ENCODE peak calls at places on chromosome 16, in nine cellular contexts. F, W, X, Z, N, Q, Y, J and P are unnamed samples.

GRCh38 chr16:10114411-10114810 is 67.8 kb downstream of the GRIN2A start:
- DNase-seq in Q (no peak), X (no peak), Z (no peak), N (peak), F (no peak), W (peak), J (peak), Y (no peak), P (no peak)

GRCh38 chr16:56288019-56288418 is 96.7 kb downstream of the GNAO1 start:
- DNase-seq in N (no peak), F (no peak), Z (no peak), W (no peak), Q (peak), X (no peak), Y (no peak), J (no peak), P (peak)

GRCh38 chr16:13697013-13697412 is 222.9 kb upstream of the ERCC4 start:
- DNase-seq in F (no peak), N (no peak), Z (no peak), Q (no peak), X (no peak), J (no peak), W (no peak), Y (no peak), P (no peak)

GRCh38 chr16:86975445-86975844 is 341.7 kb downstream of the C16orf95 start:
- DNase-seq in W (peak), J (peak), Z (no peak), N (peak), F (no peak), Q (no peak), Y (peak), X (no peak), P (peak)

GRCh38 chr16:89131783-89132182 is 38.1 kb downstream of the ACSF3 start:
- DNase-seq in X (no peak), F (no peak), N (no peak), J (peak), Q (no peak), Y (no peak), Z (no peak), W (no peak), P (peak)

GRCh38 chr16:25106567-25107465 is 4.7 kb upstream of the LCMT1 start:
- DNase-seq in F (peak), Z (peak), Q (peak), W (peak), Y (peak), J (peak), N (peak), X (peak), P (peak)

GRCh38 chr16:65274576-65274975 is 152.7 kb upstream of the CDH11 start:
- DNase-seq in Z (no peak), W (no peak), Y (no peak), X (no peak), Q (no peak), J (no peak), F (no peak), N (peak), P (no peak)

GRCh38 chr16:20385844-20386832 is 18.4 kb downstream of the PDILT start:
- DNase-seq in N (peak), W (peak), Q (peak), Y (peak), J (peak), X (peak), Z (peak), F (peak), P (peak)

GRCh38 chr16:86991679-86992078 is 325.5 kb downstream of the C16orf95 start:
- DNase-seq in Q (no peak), W (peak), X (no peak), J (no peak), F (no peak), Z (no peak), Y (no peak), N (peak), P (no peak)

GRCh38 chr16:67236551-67237395 is 9.8 kb downstream of the TMEM208 start:
- DNase-seq in Z (no peak), Y (peak), J (peak), Q (peak), N (peak), F (peak), X (no peak), W (peak), P (peak)

GRCh38 chr16:81445143-81445922 is 725 bp downstream of the CMIP start:
- DNase-seq in Z (no peak), N (no peak), W (peak), J (peak), X (no peak), F (no peak), Y (peak), Q (peak), P (peak)

GRCh38 chr16:29645699-29646187 is 17.3 kb upstream of the SPN start:
- DNase-seq in X (no peak), W (peak), J (peak), Z (no peak), Q (no peak), N (no peak), F (no peak), Y (no peak), P (no peak)

GRCh38 chr16:12319464-12320030 is 343.0 kb downstream of the SNX29 start:
- DNase-seq in N (no peak), Z (no peak), X (no peak), Y (no peak), F (no peak), J (no peak), Q (peak), W (peak), P (no peak)

GRCh38 chr16:68287276-68288251 is 23.2 kb downstream of the SLC7A6OS start:
- DNase-seq in J (peak), N (peak), Z (no peak), F (no peak), Q (no peak), W (peak), X (no peak), Y (no peak), P (no peak)

GRCh38 chr16:1924095-1924494 is 5.9 kb upstream of the HS3ST6 start:
- DNase-seq in X (no peak), Y (no peak), W (no peak), Z (no peak), N (no peak), Q (no peak), J (no peak), F (no peak), P (no peak)

GRCh38 chr16:68105611-68106010 is 20.4 kb downstream of the NFATC3 start:
- DNase-seq in X (no peak), N (no peak), Q (no peak), F (no peak), W (peak), Z (no peak), J (no peak), Y (no peak), P (no peak)

GRCh38 chr16:30187971-30188561 is 4.7 kb downstream of the CORO1A start:
- DNase-seq in J (peak), Z (no peak), W (no peak), N (no peak), Q (no peak), F (no peak), Y (no peak), X (no peak), P (no peak)

GRCh38 chr16:85910073-85910853 is 11.3 kb downstream of the IRF8 start:
- DNase-seq in F (no peak), Z (no peak), J (no peak), N (no peak), X (no peak), W (no peak), Y (no peak), Q (no peak), P (no peak)

GRCh38 chr16:20401475-20402016 is 3.0 kb downstream of the PDILT start:
- DNase-seq in Q (no peak), F (no peak), X (no peak), Y (peak), J (no peak), W (no peak), N (no peak), Z (no peak), P (no peak)

GRCh38 chr16:56620311-56620897 is 5.2 kb upstream of the MT1E start:
- DNase-seq in Z (no peak), Q (no peak), Y (no peak), F (no peak), X (no peak), N (no peak), J (no peak), W (no peak), P (no peak)

GRCh38 chr16:30728321-30728720 is 19.9 kb upstream of the PHKG2 start:
- DNase-seq in W (no peak), N (no peak), Z (no peak), X (no peak), J (no peak), F (no peak), Y (no peak), Q (no peak), P (no peak)

GRCh38 chr16:17301593-17302135 is 169.1 kb downstream of the XYLT1 start:
- DNase-seq in Z (no peak), Y (no peak), F (no peak), N (no peak), W (no peak), J (no peak), Q (no peak), X (no peak), P (no peak)

GRCh38 chr16:4682616-4683254 is 10.6 kb upstream of the NUDT16L1 start:
- DNase-seq in Q (no peak), Y (peak), Z (peak), N (peak), F (no peak), J (no peak), W (peak), X (no peak), P (peak)

GRCh38 chr16:84911490-84912216 is 91.9 kb downstream of the CRISPLD2 start:
- DNase-seq in J (no peak), Z (no peak), Q (no peak), N (no peak), Y (no peak), X (no peak), F (no peak), W (no peak), P (no peak)

GRCh38 chr16:72013888-72014538 is 5.5 kb downstream of the DHODH start:
- DNase-seq in X (no peak), Q (no peak), W (no peak), N (peak), F (no peak), J (no peak), Z (no peak), Y (peak), P (no peak)

GRCh38 chr16:86090461-86091170 is 191.7 kb downstream of the IRF8 start:
- DNase-seq in Y (no peak), N (no peak), Q (no peak), Z (no peak), J (no peak), F (no peak), W (no peak), X (no peak), P (peak)

GRCh38 chr16:57025941-57026777 is 36.8 kb downstream of the NLRC5 start:
- DNase-seq in Z (no peak), Y (no peak), J (no peak), F (no peak), W (no peak), N (no peak), X (no peak), Q (no peak), P (no peak)

GRCh38 chr16:50548659-50549560 is 714 bp downstream of the NKD1 start:
- DNase-seq in X (no peak), F (no peak), Q (peak), Z (no peak), N (no peak), J (no peak), Y (peak), W (peak), P (no peak)

GRCh38 chr16:13039526-13039925 is 138.1 kb downstream of the SHISA9 start:
- DNase-seq in Z (no peak), W (no peak), Q (no peak), N (no peak), X (no peak), Y (no peak), F (no peak), J (no peak), P (no peak)

GRCh38 chr16:81514041-81514559 is 69.5 kb downstream of the CMIP start:
- DNase-seq in N (no peak), Q (no peak), J (peak), F (no peak), Y (no peak), W (no peak), X (no peak), Z (no peak), P (no peak)

GRCh38 chr16:56938664-56939513 is 6.9 kb downstream of the HERPUD1 start:
- DNase-seq in X (no peak), W (peak), F (no peak), Y (no peak), Z (no peak), Q (no peak), J (no peak), N (no peak), P (no peak)

GRCh38 chr16:70693231-70693671 is 7.4 kb upstream of the MTSS2 start:
- DNase-seq in Y (no peak), X (no peak), W (no peak), Z (no peak), F (no peak), Q (no peak), J (no peak), N (no peak), P (no peak)

GRCh38 chr16:6382787-6383515 is 949.7 kb upstream of the RBFOX1 start:
- DNase-seq in Z (no peak), W (no peak), Q (no peak), X (no peak), F (no peak), Y (no peak), J (no peak), N (no peak), P (no peak)

GRCh38 chr16:523097-523741 is 4.3 kb upstream of the CAPN15 start:
- DNase-seq in X (no peak), Z (no peak), Y (no peak), Q (no peak), F (no peak), N (no peak), W (no peak), J (no peak), P (no peak)

GRCh38 chr16:81526935-81527334 is 82.3 kb downstream of the CMIP start:
- DNase-seq in N (peak), Q (no peak), Y (no peak), F (no peak), J (peak), X (peak), W (no peak), Z (no peak), P (no peak)

GRCh38 chr16:89410794-89411309 is 79.5 kb downstream of the ANKRD11 start:
- DNase-seq in Y (no peak), X (peak), J (peak), W (no peak), F (no peak), N (peak), Q (peak), Z (peak), P (peak)

GRCh38 chr16:11210260-11210659 is 45.7 kb downstream of the SOCS1 start:
- DNase-seq in Y (no peak), Q (no peak), F (no peak), Z (no peak), X (no peak), N (no peak), J (no peak), W (no peak), P (no peak)

GRCh38 chr16:2284797-2285576 is 17.1 kb upstream of the RNPS1 start:
- DNase-seq in Q (no peak), Z (no peak), Y (no peak), N (no peak), W (no peak), F (no peak), J (peak), X (no peak), P (peak)